ENCODE peak calls at places on chromosomes 6 and 20, in ten cellular contexts. One of them, this sample, is unnamed.

GRCh38 chr6:40803897-40804702 is 216.9 kb upstream of the LRFN2 start:
- DNase-seq in psoas muscle: no peak
- DNase-seq in MM.1S: no peak
- DNase-seq in GM23248: peak
- DNase-seq in fibroblast of lung: no peak
- DNase-seq in HepG2: no peak
- DNase-seq in IMR-90: no peak
- DNase-seq in fibroblast of mammary gland: no peak
- DNase-seq in adrenal gland: no peak
- DNase-seq in sigmoid colon: no peak
- DNase-seq in this sample: no peak

GRCh38 chr20:884983-885952 is 30.9 kb downstream of the ANGPT4 start:
- DNase-seq in psoas muscle: peak
- DNase-seq in MM.1S: peak
- DNase-seq in GM23248: peak
- DNase-seq in fibroblast of lung: peak
- DNase-seq in HepG2: no peak
- DNase-seq in IMR-90: peak
- DNase-seq in fibroblast of mammary gland: peak
- DNase-seq in adrenal gland: no peak
- DNase-seq in sigmoid colon: no peak
- DNase-seq in this sample: peak

GRCh38 chr6:34592208-34592952 is 36.3 kb upstream of the SPDEF start:
- DNase-seq in psoas muscle: no peak
- DNase-seq in MM.1S: no peak
- DNase-seq in GM23248: no peak
- DNase-seq in fibroblast of lung: no peak
- DNase-seq in HepG2: no peak
- DNase-seq in IMR-90: no peak
- DNase-seq in fibroblast of mammary gland: no peak
- DNase-seq in adrenal gland: no peak
- DNase-seq in sigmoid colon: peak
- DNase-seq in this sample: no peak

GRCh38 chr20:62352402-62353288 is 14.5 kb downstream of the LAMA5 start:
- DNase-seq in psoas muscle: peak
- DNase-seq in MM.1S: no peak
- DNase-seq in GM23248: no peak
- DNase-seq in fibroblast of lung: peak
- DNase-seq in HepG2: no peak
- DNase-seq in IMR-90: no peak
- DNase-seq in fibroblast of mammary gland: peak
- DNase-seq in adrenal gland: peak
- DNase-seq in sigmoid colon: peak
- DNase-seq in this sample: no peak

GRCh38 chr6:42451595-42452170 is at the start of gene TRERF1:
- DNase-seq in psoas muscle: peak
- DNase-seq in MM.1S: peak
- DNase-seq in GM23248: peak
- DNase-seq in fibroblast of lung: peak
- DNase-seq in HepG2: no peak
- DNase-seq in IMR-90: peak
- DNase-seq in fibroblast of mammary gland: peak
- DNase-seq in adrenal gland: peak
- DNase-seq in sigmoid colon: peak
- DNase-seq in this sample: peak

GRCh38 chr6:75643173-75643572 is 41.5 kb downstream of the SENP6 start:
- DNase-seq in psoas muscle: no peak
- DNase-seq in MM.1S: no peak
- DNase-seq in GM23248: peak
- DNase-seq in fibroblast of lung: peak
- DNase-seq in HepG2: no peak
- DNase-seq in IMR-90: peak
- DNase-seq in fibroblast of mammary gland: no peak
- DNase-seq in adrenal gland: no peak
- DNase-seq in sigmoid colon: no peak
- DNase-seq in this sample: no peak

GRCh38 chr6:157020398-157021266 is 243.5 kb downstream of the ARID1B start:
- DNase-seq in psoas muscle: no peak
- DNase-seq in MM.1S: peak
- DNase-seq in GM23248: peak
- DNase-seq in fibroblast of lung: peak
- DNase-seq in HepG2: peak
- DNase-seq in IMR-90: peak
- DNase-seq in fibroblast of mammary gland: peak
- DNase-seq in adrenal gland: peak
- DNase-seq in sigmoid colon: no peak
- DNase-seq in this sample: peak

GRCh38 chr6:151389640-151390275 is 1.6 kb downstream of the ZBTB2 start:
- DNase-seq in psoas muscle: peak
- DNase-seq in MM.1S: peak
- DNase-seq in GM23248: peak
- DNase-seq in fibroblast of lung: peak
- DNase-seq in HepG2: peak
- DNase-seq in IMR-90: peak
- DNase-seq in fibroblast of mammary gland: peak
- DNase-seq in adrenal gland: peak
- DNase-seq in sigmoid colon: peak
- DNase-seq in this sample: no peak

GRCh38 chr6:53546256-53546655 is 1.4 kb upstream of the GCLC start:
- DNase-seq in psoas muscle: no peak
- DNase-seq in MM.1S: no peak
- DNase-seq in GM23248: peak
- DNase-seq in fibroblast of lung: peak
- DNase-seq in HepG2: no peak
- DNase-seq in IMR-90: peak
- DNase-seq in fibroblast of mammary gland: peak
- DNase-seq in adrenal gland: no peak
- DNase-seq in sigmoid colon: no peak
- DNase-seq in this sample: no peak

GRCh38 chr6:137729866-137730629 is 137.0 kb upstream of the TNFAIP3 start:
- DNase-seq in psoas muscle: no peak
- DNase-seq in MM.1S: no peak
- DNase-seq in GM23248: peak
- DNase-seq in fibroblast of lung: no peak
- DNase-seq in HepG2: peak
- DNase-seq in IMR-90: peak
- DNase-seq in fibroblast of mammary gland: peak
- DNase-seq in adrenal gland: peak
- DNase-seq in sigmoid colon: no peak
- DNase-seq in this sample: no peak

DNA sequence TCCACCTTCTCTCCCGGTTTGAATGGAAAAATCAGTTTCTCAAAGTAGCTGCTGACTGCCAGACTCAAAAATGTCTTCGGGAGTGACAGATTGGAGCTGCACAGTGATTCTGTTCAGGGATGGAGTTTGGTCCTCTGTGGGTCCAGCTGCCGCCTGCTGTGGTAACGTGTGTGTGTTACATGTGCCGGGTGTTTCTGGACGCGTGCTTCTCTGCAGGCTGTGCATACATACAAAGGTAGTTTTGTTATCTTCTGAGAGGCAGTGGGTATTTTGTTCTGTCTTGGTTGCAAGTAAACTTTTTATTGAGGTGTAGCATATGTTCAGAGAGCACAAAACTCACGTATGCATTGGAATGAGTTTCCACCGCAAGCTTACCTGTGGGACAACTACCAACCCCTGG is 41.3 kb upstream of the NAA20 start:
- DNase-seq in psoas muscle: peak
- DNase-seq in MM.1S: no peak
- DNase-seq in GM23248: peak
- DNase-seq in fibroblast of lung: peak
- DNase-seq in HepG2: no peak
- DNase-seq in IMR-90: no peak
- DNase-seq in fibroblast of mammary gland: peak
- DNase-seq in adrenal gland: no peak
- DNase-seq in sigmoid colon: no peak
- DNase-seq in this sample: no peak
- H3K4me3 ChIP-seq in psoas muscle: peak
- H3K4me3 ChIP-seq in MM.1S: no peak
- H3K4me3 ChIP-seq in GM23248: peak
- H3K4me3 ChIP-seq in fibroblast of lung: peak
- H3K4me3 ChIP-seq in HepG2: no peak
- H3K4me3 ChIP-seq in IMR-90: peak
- H3K4me3 ChIP-seq in fibroblast of mammary gland: peak
- H3K4me3 ChIP-seq in adrenal gland: no peak
- H3K4me3 ChIP-seq in sigmoid colon: peak
- H3K4me3 ChIP-seq in this sample: no peak

GRCh38 chr20:51023617-51024155 is 779 bp upstream of the KCNG1 start:
- DNase-seq in psoas muscle: no peak
- DNase-seq in MM.1S: no peak
- DNase-seq in GM23248: no peak
- DNase-seq in fibroblast of lung: no peak
- DNase-seq in HepG2: no peak
- DNase-seq in IMR-90: no peak
- DNase-seq in fibroblast of mammary gland: no peak
- DNase-seq in adrenal gland: no peak
- DNase-seq in sigmoid colon: no peak
- DNase-seq in this sample: no peak
- H3K4me3 ChIP-seq in psoas muscle: peak
- H3K4me3 ChIP-seq in MM.1S: no peak
- H3K4me3 ChIP-seq in GM23248: peak
- H3K4me3 ChIP-seq in fibroblast of lung: peak
- H3K4me3 ChIP-seq in HepG2: no peak
- H3K4me3 ChIP-seq in IMR-90: peak
- H3K4me3 ChIP-seq in fibroblast of mammary gland: no peak
- H3K4me3 ChIP-seq in adrenal gland: no peak
- H3K4me3 ChIP-seq in sigmoid colon: peak
- H3K4me3 ChIP-seq in this sample: no peak

GRCh38 chr6:55423933-55424332 is 96.7 kb downstream of the GFRAL start:
- DNase-seq in psoas muscle: no peak
- DNase-seq in MM.1S: no peak
- DNase-seq in GM23248: no peak
- DNase-seq in fibroblast of lung: no peak
- DNase-seq in HepG2: no peak
- DNase-seq in IMR-90: no peak
- DNase-seq in fibroblast of mammary gland: no peak
- DNase-seq in adrenal gland: no peak
- DNase-seq in sigmoid colon: no peak
- DNase-seq in this sample: no peak
- H3K4me3 ChIP-seq in psoas muscle: no peak
- H3K4me3 ChIP-seq in MM.1S: no peak
- H3K4me3 ChIP-seq in GM23248: no peak
- H3K4me3 ChIP-seq in fibroblast of lung: no peak
- H3K4me3 ChIP-seq in HepG2: no peak
- H3K4me3 ChIP-seq in IMR-90: no peak
- H3K4me3 ChIP-seq in fibroblast of mammary gland: no peak
- H3K4me3 ChIP-seq in adrenal gland: no peak
- H3K4me3 ChIP-seq in sigmoid colon: no peak
- H3K4me3 ChIP-seq in this sample: no peak

GRCh38 chr6:1164600-1164999 is 147.3 kb upstream of the FOXQ1 start:
- DNase-seq in psoas muscle: no peak
- DNase-seq in MM.1S: no peak
- DNase-seq in GM23248: no peak
- DNase-seq in fibroblast of lung: no peak
- DNase-seq in HepG2: peak
- DNase-seq in IMR-90: no peak
- DNase-seq in fibroblast of mammary gland: no peak
- DNase-seq in adrenal gland: no peak
- DNase-seq in sigmoid colon: no peak
- DNase-seq in this sample: no peak

GRCh38 chr6:1163501-1163900 is 148.4 kb upstream of the FOXQ1 start:
- DNase-seq in psoas muscle: no peak
- DNase-seq in MM.1S: no peak
- DNase-seq in GM23248: no peak
- DNase-seq in fibroblast of lung: no peak
- DNase-seq in HepG2: no peak
- DNase-seq in IMR-90: no peak
- DNase-seq in fibroblast of mammary gland: no peak
- DNase-seq in adrenal gland: no peak
- DNase-seq in sigmoid colon: no peak
- DNase-seq in this sample: no peak

GRCh38 chr6:1162367-1163275 is 149.3 kb upstream of the FOXQ1 start:
- DNase-seq in psoas muscle: no peak
- DNase-seq in MM.1S: peak
- DNase-seq in GM23248: no peak
- DNase-seq in fibroblast of lung: no peak
- DNase-seq in HepG2: no peak
- DNase-seq in IMR-90: peak
- DNase-seq in fibroblast of mammary gland: no peak
- DNase-seq in adrenal gland: no peak
- DNase-seq in sigmoid colon: no peak
- DNase-seq in this sample: no peak
- H3K4me3 ChIP-seq in psoas muscle: no peak
- H3K4me3 ChIP-seq in MM.1S: peak
- H3K4me3 ChIP-seq in GM23248: no peak
- H3K4me3 ChIP-seq in fibroblast of lung: no peak
- H3K4me3 ChIP-seq in HepG2: no peak
- H3K4me3 ChIP-seq in IMR-90: peak
- H3K4me3 ChIP-seq in fibroblast of mammary gland: no peak
- H3K4me3 ChIP-seq in adrenal gland: no peak
- H3K4me3 ChIP-seq in sigmoid colon: no peak
- H3K4me3 ChIP-seq in this sample: peak

GRCh38 chr6:43628392-43629103 is 516 bp downstream of the GTPBP2 start:
- DNase-seq in psoas muscle: peak
- DNase-seq in MM.1S: peak
- DNase-seq in GM23248: peak
- DNase-seq in fibroblast of lung: peak
- DNase-seq in HepG2: peak
- DNase-seq in IMR-90: peak
- DNase-seq in fibroblast of mammary gland: peak
- DNase-seq in adrenal gland: peak
- DNase-seq in sigmoid colon: peak
- DNase-seq in this sample: peak

GRCh38 chr6:43624786-43625288 is 4.2 kb downstream of the GTPBP2 start:
- DNase-seq in psoas muscle: peak
- DNase-seq in MM.1S: no peak
- DNase-seq in GM23248: no peak
- DNase-seq in fibroblast of lung: no peak
- DNase-seq in HepG2: no peak
- DNase-seq in IMR-90: no peak
- DNase-seq in fibroblast of mammary gland: no peak
- DNase-seq in adrenal gland: no peak
- DNase-seq in sigmoid colon: no peak
- DNase-seq in this sample: no peak

GRCh38 chr6:43625393-43625992 is 3.6 kb downstream of the GTPBP2 start:
- DNase-seq in psoas muscle: peak
- DNase-seq in MM.1S: no peak
- DNase-seq in GM23248: no peak
- DNase-seq in fibroblast of lung: no peak
- DNase-seq in HepG2: no peak
- DNase-seq in IMR-90: no peak
- DNase-seq in fibroblast of mammary gland: no peak
- DNase-seq in adrenal gland: no peak
- DNase-seq in sigmoid colon: no peak
- DNase-seq in this sample: no peak

GRCh38 chr6:43629104-43629504 is at the start of gene GTPBP2:
- DNase-seq in psoas muscle: peak
- DNase-seq in MM.1S: peak
- DNase-seq in GM23248: peak
- DNase-seq in fibroblast of lung: peak
- DNase-seq in HepG2: peak
- DNase-seq in IMR-90: peak
- DNase-seq in fibroblast of mammary gland: peak
- DNase-seq in adrenal gland: peak
- DNase-seq in sigmoid colon: peak
- DNase-seq in this sample: peak

GRCh38 chr6:43627008-43627825 is 1.8 kb downstream of the GTPBP2 start:
- DNase-seq in psoas muscle: peak
- DNase-seq in MM.1S: peak
- DNase-seq in GM23248: peak
- DNase-seq in fibroblast of lung: peak
- DNase-seq in HepG2: peak
- DNase-seq in IMR-90: peak
- DNase-seq in fibroblast of mammary gland: peak
- DNase-seq in adrenal gland: peak
- DNase-seq in sigmoid colon: peak
- DNase-seq in this sample: peak
- H3K4me3 ChIP-seq in psoas muscle: peak
- H3K4me3 ChIP-seq in MM.1S: no peak
- H3K4me3 ChIP-seq in GM23248: peak
- H3K4me3 ChIP-seq in fibroblast of lung: peak
- H3K4me3 ChIP-seq in HepG2: peak
- H3K4me3 ChIP-seq in IMR-90: peak
- H3K4me3 ChIP-seq in fibroblast of mammary gland: peak
- H3K4me3 ChIP-seq in adrenal gland: no peak
- H3K4me3 ChIP-seq in sigmoid colon: no peak
- H3K4me3 ChIP-seq in this sample: peak

This sample was measured in GM12865.